ENCODE peak calls at places on chromosomes 7 and 10, in seven cellular contexts. F is fibroblast of lung, U is AG04449, D is activated T-cell treated with anti-CD3 and anti-CD28 coated beads for 1 hour, T is mucosa of gallbladder, L is HTR-8/SVneo, R is astrocyte. V is an unnamed sample.

GRCh38 chr7:8192897-8193296 is 69.1 kb downstream of the ICA1 start:
- DNase-seq in U (no peak), D (no peak), L (no peak), R (no peak), T (no peak), F (no peak), V (no peak)

GRCh38 chr7:38318803-38319416 is 45.5 kb upstream of the TARP start:
- DNase-seq in F (peak; percentile 73), R (peak; percentile 77), D (no peak), T (peak; percentile 29), L (peak; percentile 69), U (peak; percentile 53), V (no peak)

GRCh38 chr7:150383710-150384397 is 4.7 kb downstream of the ZNF775 start:
- DNase-seq in R (no peak), D (no peak), T (no peak), U (no peak), F (no peak), L (no peak), V (no peak)

GRCh38 chr7:43018446-43018845 is 86.3 kb downstream of the MRPL32 start:
- DNase-seq in L (no peak), U (no peak), R (peak; percentile 27), T (no peak), D (no peak), F (no peak), V (no peak)

GRCh38 chr10:112991888-112992491 is 41.9 kb downstream of the TCF7L2 start:
- DNase-seq in T (no peak), F (no peak), U (no peak), R (no peak), L (no peak), D (no peak), V (no peak)

GRCh38 chr7:155542276-155542675 is 4.1 kb downstream of the CNPY1 start:
- DNase-seq in R (no peak), U (no peak), F (no peak), L (no peak), T (no peak), D (no peak), V (no peak)

GRCh38 chr7:6705959-6706665 is 635 bp downstream of the ZNF12 start:
- DNase-seq in U (no peak), F (peak; percentile 38), R (peak; percentile 18), T (no peak), L (peak; percentile 45), D (no peak), V (no peak)

GRCh38 chr7:157907998-157908782 is 571.4 kb downstream of the DNAJB6 start:
- DNase-seq in T (no peak), D (no peak), R (no peak), F (no peak), U (no peak), L (no peak), V (no peak)

GRCh38 chr10:58712982-58713381 is 200.3 kb downstream of the BICC1 start:
- DNase-seq in D (no peak), F (no peak), L (no peak), R (no peak), T (no peak), U (no peak), V (no peak)

GRCh38 chr7:47183896-47184629 is 397.8 kb downstream of the TNS3 start:
- DNase-seq in F (no peak), U (no peak), T (no peak), D (no peak), L (no peak), R (no peak), V (no peak)

GRCh38 chr10:124703778-124704427 is 40.3 kb downstream of the FAM53B start:
- DNase-seq in U (no peak), R (no peak), T (no peak), F (peak; percentile 74), L (no peak), D (no peak), V (no peak)

GRCh38 chr7:99141334-99141733 is 2.6 kb downstream of the SMURF1 start:
- DNase-seq in T (no peak), D (no peak), R (no peak), U (no peak), F (no peak), L (no peak), V (peak; percentile 26)

GRCh38 chr7:24713850-24714675 is 43.2 kb downstream of the GSDME start:
- DNase-seq in R (no peak), U (no peak), T (no peak), F (no peak), L (no peak), D (no peak), V (no peak)

GRCh38 chr10:69160809-69161225 is 19.2 kb upstream of the SUPV3L1 start:
- DNase-seq in T (no peak), R (peak; percentile 25), D (no peak), U (peak; percentile 19), F (no peak), L (peak; percentile 24), V (no peak)

GRCh38 chr10:69934768-69935167 is 117.9 kb upstream of the MACROH2A2 start:
- DNase-seq in L (no peak), D (no peak), F (no peak), R (no peak), T (no peak), U (no peak), V (no peak)

GRCh38 chr7:35389636-35390035 is 135.7 kb upstream of the TBX20 start:
- DNase-seq in T (no peak), D (no peak), R (no peak), U (no peak), L (no peak), F (no peak), V (no peak)

GRCh38 chr10:117541909-117542705 is 439 bp upstream of the EMX2 start:
- DNase-seq in T (no peak), R (peak; percentile 23), L (no peak), D (no peak), F (peak; percentile 18), U (peak; percentile 93), V (no peak)

GRCh38 chr10:117542706-117543244 is at the start of gene EMX2:
- DNase-seq in R (no peak), U (no peak), L (no peak), D (no peak), T (no peak), F (no peak), V (no peak)

GRCh38 chr7:111091623-111092370 is 870 bp downstream of the LRRN3 start:
- DNase-seq in L (no peak), R (no peak), T (no peak), D (no peak), F (no peak), U (no peak), V (no peak)

GRCh38 chr10:71268247-71268691 is 50.8 kb upstream of the SLC29A3 start:
- DNase-seq in L (peak; percentile 29), U (no peak), T (no peak), R (peak; percentile 39), D (no peak), F (peak; percentile 76), V (no peak)

V was measured in CD4-positive, alpha-beta memory T cell.